ENCODE peak calls at places on chromosome 9, in six cellular contexts. R is EL, X is hypothalamus, Q is heart right ventricle, N is posterior vena cava, V is WERI-Rb-1. L is an unnamed sample.

GRCh38 chr9:121133104-121133816 is 58.5 kb downstream of the CNTRL start:
- DNase-seq in R (no peak), X (no peak), Q (peak; percentile 18), N (no peak), V (peak; percentile 25), L (no peak)

GRCh38 chr9:22037954-22038690 is 29.0 kb upstream of the CDKN2B start:
- DNase-seq in R (peak; percentile 43), X (no peak), Q (no peak), N (no peak), V (no peak), L (no peak)

GRCh38 chr9:86069206-86069869 is 30.0 kb downstream of the GOLM1 start:
- DNase-seq in R (no peak), X (no peak), Q (no peak), N (no peak), V (peak; percentile 13), L (no peak)

GRCh38 chr9:111601237-111602018 is 2.0 kb upstream of the PTGR1 start:
- DNase-seq in R (peak; percentile 45), X (no peak), Q (no peak), N (no peak), V (no peak), L (no peak)

GRCh38 chr9:91342575-91342974 is 19.1 kb downstream of the AUH start:
- DNase-seq in R (no peak), X (no peak), Q (no peak), N (no peak), V (no peak), L (no peak)

GRCh38 chr9:120408680-120409258 is 171.2 kb downstream of the CDK5RAP2 start:
- DNase-seq in R (no peak), X (no peak), Q (no peak), N (no peak), V (no peak), L (no peak)

GRCh38 chr9:35510745-35511428 is 21.0 kb downstream of the RUSC2 start:
- DNase-seq in R (peak; percentile 98), X (no peak), Q (peak; percentile 81), N (peak; percentile 95), V (no peak), L (no peak)

GRCh38 chr9:137325791-137326190 is 23.7 kb upstream of the NRARP start:
- DNase-seq in R (no peak), X (no peak), Q (no peak), N (no peak), V (no peak), L (no peak)

GRCh38 chr9:114098660-114099522 is at the start of gene KIF12:
- DNase-seq in R (no peak), X (no peak), Q (no peak), N (peak; percentile 75), V (peak; percentile 100), L (no peak)

GRCh38 chr9:90065001-90065400 is 460.2 kb downstream of the GADD45G start:
- DNase-seq in R (no peak), X (no peak), Q (no peak), N (no peak), V (no peak), L (no peak)

GRCh38 chr9:5784526-5785315 is 48.2 kb downstream of the ERMP1 start:
- DNase-seq in R (no peak), X (no peak), Q (no peak), N (no peak), V (no peak), L (no peak)

GRCh38 chr9:127526655-127527559 is 75.6 kb downstream of the LRSAM1 start:
- DNase-seq in R (no peak), X (no peak), Q (no peak), N (no peak), V (peak; percentile 98), L (no peak)

GRCh38 chr9:96360976-96361375 is 22.5 kb downstream of the SLC35D2 start:
- DNase-seq in R (no peak), X (no peak), Q (no peak), N (no peak), V (no peak), L (no peak)

GRCh38 chr9:130352081-130352480 is 86.5 kb downstream of the HMCN2 start:
- DNase-seq in R (no peak), X (no peak), Q (no peak), N (no peak), V (no peak), L (no peak)

GRCh38 chr9:3968891-3969290 is 331.0 kb downstream of the GLIS3 start:
- DNase-seq in R (no peak), X (no peak), Q (no peak), N (no peak), V (no peak), L (no peak)